ENCODE peak calls at places on chromosomes 4 and X, in five cellular contexts. V is NCI-H187 treated with DMSO at 0.1 percent for 48 hours, Z is hippocampal formation, D is lower leg skin, A is COLO829. I is an unnamed sample.

GRCh38 chrX:3788494-3789233 is 75.2 kb upstream of the PRKX start:
- DNase-seq in V (no peak), Z (no peak), D (no peak), A (no peak), I (no peak)

GRCh38 chrX:149804102-149804501 is 22.4 kb downstream of the MAGEA9 start:
- DNase-seq in V (no peak), Z (no peak), D (no peak), A (no peak), I (no peak)

GRCh38 chr4:10296730-10297129 is 160.5 kb downstream of the ZNF518B start:
- DNase-seq in V (no peak), Z (peak; percentile 59), D (peak; percentile 38), A (peak; percentile 47), I (no peak)

GRCh38 chr4:183192566-183192965 is 93.5 kb downstream of the WWC2 start:
- DNase-seq in V (no peak), Z (no peak), D (no peak), A (no peak), I (no peak)

GRCh38 chrX:19225906-19226305 is 103.6 kb upstream of the ADGRG2 start:
- DNase-seq in V (no peak), Z (no peak), D (no peak), A (peak; percentile 2), I (no peak)

GRCh38 chr4:18138076-18138665 is 116.6 kb upstream of the LCORL start:
- DNase-seq in V (no peak), Z (no peak), D (no peak), A (peak; percentile 31), I (no peak)

GRCh38 chr4:7941111-7942018 is 1.7 kb upstream of the AFAP1 start:
- DNase-seq in V (no peak), Z (no peak), D (no peak), A (no peak), I (no peak)

GRCh38 chr4:152534541-152535231 is 1.2 kb downstream of the FBXW7 start:
- DNase-seq in V (no peak), Z (no peak), D (peak; percentile 23), A (no peak), I (peak; percentile 86)

GRCh38 chr4:140108713-140109230 is 45.2 kb downstream of the MAML3 start:
- DNase-seq in V (no peak), Z (no peak), D (no peak), A (no peak), I (no peak)

GRCh38 chr4:3402409-3403103 is 39.2 kb upstream of the HGFAC start:
- DNase-seq in V (no peak), Z (no peak), D (no peak), A (no peak), I (peak; percentile 30)

I was measured in upper lobe of left lung.